ENCODE peak calls at places on chromosomes 3 and 15, in four cellular contexts. L is IMR-90, B is AG09309, Q is sigmoid colon. O is an unnamed sample.

GRCh38 chr3:184525337-184526157 is 36.0 kb upstream of the EPHB3 start:
- DNase-seq in L (no peak), B (no peak), Q (no peak), O (no peak)

GRCh38 chr3:155323063-155323666 is 29.7 kb upstream of the STRIT1 start:
- DNase-seq in L (peak; percentile 89), B (peak; percentile 66), Q (no peak), O (peak; percentile 83)

GRCh38 chr3:42424911-42425310 is 14.5 kb upstream of the LYZL4 start:
- DNase-seq in L (no peak), B (no peak), Q (no peak), O (no peak)

GRCh38 chr15:77597804-77598453 is 34.8 kb downstream of the LINGO1 start:
- DNase-seq in L (no peak), B (no peak), Q (no peak), O (no peak)

GRCh38 chr3:90007786-90008499 is 900.5 kb downstream of the EPHA3 start:
- DNase-seq in L (peak; percentile 5), B (no peak), Q (no peak), O (no peak)

GRCh38 chr3:39485547-39485946 is 18.1 kb downstream of the MOBP start:
- DNase-seq in L (no peak), B (no peak), Q (no peak), O (no peak)

GRCh38 chr3:46677096-46677702 is 16.3 kb downstream of the ALS2CL start:
- DNase-seq in L (peak; percentile 27), B (no peak), Q (peak; percentile 64), O (no peak)

GRCh38 chr3:168248383-168249047 is 152.8 kb upstream of the GOLIM4 start:
- DNase-seq in L (peak; percentile 47), B (no peak), Q (no peak), O (no peak)

GRCh38 chr3:195071916-195072820 is 198.8 kb downstream of the XXYLT1 start:
- DNase-seq in L (no peak), B (no peak), Q (peak; percentile 43), O (no peak)

GRCh38 chr3:66476852-66477381 is 23.9 kb downstream of the LRIG1 start:
- DNase-seq in L (no peak), B (no peak), Q (peak; percentile 85), O (no peak)

GRCh38 chr3:86837871-86838270 is 153.1 kb downstream of the VGLL3 start:
- DNase-seq in L (peak; percentile 27), B (no peak), Q (no peak), O (no peak)

GRCh38 chr15:70385052-70385451 is 287.3 kb upstream of the TLE3 start:
- DNase-seq in L (no peak), B (no peak), Q (no peak), O (no peak)

GRCh38 chr15:61087601-61088000 is 141.5 kb downstream of the RORA start:
- DNase-seq in L (no peak), B (no peak), Q (no peak), O (no peak)

GRCh38 chr15:67359431-67360082 is 105.0 kb downstream of the IQCH start:
- DNase-seq in L (no peak), B (no peak), Q (no peak), O (no peak)

GRCh38 chr3:187185759-187186158 is 11.5 kb upstream of the RTP1 start:
- DNase-seq in L (no peak), B (no peak), Q (no peak), O (no peak)

GRCh38 chr3:55729546-55729945 is 242.4 kb upstream of the WNT5A start:
- DNase-seq in L (no peak), B (no peak), Q (no peak), O (no peak)

GRCh38 chr3:185594073-185594472 is 8.0 kb downstream of the SENP2 start:
- DNase-seq in L (no peak), B (no peak), Q (no peak), O (no peak)

GRCh38 chr3:44555753-44556152 is 760 bp downstream of the ZKSCAN7 start:
- DNase-seq in L (peak; percentile 18), B (no peak), Q (no peak), O (no peak)

GRCh38 chr3:124174463-124174862 is 182.5 kb upstream of the ROPN1 start:
- DNase-seq in L (no peak), B (no peak), Q (no peak), O (no peak)

GRCh38 chr15:98955980-98956723 is 51.4 kb downstream of the PGPEP1L start:
- DNase-seq in L (no peak), B (no peak), Q (no peak), O (no peak)

GRCh38 chr3:132535575-132536441 is 61.3 kb upstream of the ACKR4 start:
- DNase-seq in L (peak; percentile 90), B (peak; percentile 78), Q (peak; percentile 84), O (peak; percentile 85)

GRCh38 chr3:197520311-197521276 is 35.2 kb downstream of the BDH1 start:
- DNase-seq in L (peak; percentile 80), B (no peak), Q (no peak), O (no peak)
- H3K4me3 ChIP-seq in L (no peak overlapping the region), B (no peak overlapping the region), Q (no peak overlapping the region), O (no peak overlapping the region)

GRCh38 chr3:153628591-153628990 is 466.6 kb downstream of the RAP2B start:
- DNase-seq in L (no peak), B (no peak), Q (no peak), O (no peak)

GRCh38 chr3:153624310-153625030 is 462.4 kb downstream of the RAP2B start:
- DNase-seq in L (no peak), B (no peak), Q (no peak), O (no peak)

GRCh38 chr3:153626158-153626557 is 464.1 kb downstream of the RAP2B start:
- DNase-seq in L (no peak), B (no peak), Q (no peak), O (no peak)

GRCh38 chr3:153623834-153624233 is 461.8 kb downstream of the RAP2B start:
- DNase-seq in L (no peak), B (no peak), Q (no peak), O (no peak)

DNA sequence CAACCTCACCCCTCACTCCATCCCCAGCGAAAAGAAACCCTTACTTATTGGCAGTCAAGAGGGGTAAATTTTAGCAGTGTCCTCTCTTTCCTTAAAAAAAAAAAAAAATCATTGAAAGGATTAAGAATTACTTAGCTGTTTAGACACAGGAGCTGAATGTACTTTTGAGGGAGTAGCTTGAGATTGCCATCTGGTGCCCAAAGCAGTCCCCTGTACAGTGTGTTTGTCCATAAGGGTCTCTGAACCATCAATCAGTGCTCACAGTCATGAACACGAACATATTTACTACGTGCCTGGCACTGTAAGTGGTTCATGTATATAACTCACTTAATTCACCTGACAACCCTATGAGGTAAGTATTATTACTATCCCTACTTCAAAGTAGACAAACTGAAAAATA is 463.5 kb downstream of the RAP2B start:
- DNase-seq in L (peak; percentile 1), B (no peak), Q (no peak), O (no peak)
- TF ChIP-seq CTCF in L (no peak), B (peak; percentile 26), Q (no peak), O (no peak)

DNA sequence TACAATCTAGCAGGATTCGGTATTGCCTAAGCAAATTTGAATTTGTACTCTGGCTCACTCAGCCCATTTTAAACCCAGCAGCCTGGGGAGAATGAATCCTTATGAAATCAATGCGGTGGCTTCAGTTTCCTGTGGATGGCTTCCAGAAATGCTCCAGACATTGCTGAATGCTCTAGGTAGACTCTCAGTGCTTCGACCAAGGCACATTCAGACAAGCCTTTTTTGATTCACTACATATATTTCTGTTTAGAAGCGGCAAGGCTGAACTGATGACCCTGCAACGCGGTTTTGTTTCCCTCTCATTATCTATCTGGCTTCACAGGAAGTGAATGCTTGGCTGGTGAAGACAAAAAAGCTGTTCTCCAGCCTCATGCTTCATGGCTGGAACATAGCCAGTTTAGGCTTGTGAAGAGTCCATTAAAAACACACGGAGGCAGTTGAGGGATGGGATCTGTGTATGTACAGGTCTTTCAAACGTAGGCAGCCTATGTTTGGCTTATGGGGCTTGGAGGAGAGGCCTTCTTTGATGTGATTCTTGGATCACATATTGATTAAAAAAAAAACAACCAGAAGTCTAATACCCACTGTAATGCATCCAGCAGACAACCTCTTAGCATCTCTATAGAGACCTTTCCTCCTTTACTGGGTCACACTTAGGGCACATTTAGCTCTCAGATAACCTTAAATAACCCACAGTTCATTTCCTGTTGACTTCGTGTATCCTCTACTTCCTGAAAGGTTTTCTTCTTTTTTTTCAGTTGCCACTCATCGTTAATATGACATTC is 400.2 kb upstream of the TBL1XR1 start:
- DNase-seq in L (peak; percentile 75), B (peak; percentile 79), Q (peak; percentile 84), O (peak; percentile 97)
- H3K4me3 ChIP-seq in L (no peak overlapping the region), B (no peak overlapping the region), Q (peak overlapping the region; percentile 7), O (no peak overlapping the region)

GRCh38 chr3:29137601-29138000 is 143.3 kb upstream of the RBMS3 start:
- DNase-seq in L (no peak), B (no peak), Q (no peak), O (no peak)
- TF ChIP-seq CTCF in L (no peak), B (no peak), Q (no peak), O (no peak)

GRCh38 chr3:58577269-58577821 is at the start of gene FAM107A:
- DNase-seq in L (peak; percentile 49), B (peak; percentile 40), Q (peak; percentile 79), O (peak; percentile 74)
- H3K4me3 ChIP-seq in L (no peak within 1 kb of the TSS), B (no peak within 1 kb of the TSS), Q (peak within 1 kb of the TSS; percentile 37), O (peak within 1 kb of the TSS; percentile 33)

GRCh38 chr15:62125763-62126162 is 39.3 kb downstream of the C2CD4B start:
- DNase-seq in L (peak; percentile 50), B (peak; percentile 11), Q (no peak), O (no peak)
- TF ChIP-seq CTCF in L (peak; percentile 42), B (peak; percentile 58), Q (no peak), O (peak; percentile 48)

DNA sequence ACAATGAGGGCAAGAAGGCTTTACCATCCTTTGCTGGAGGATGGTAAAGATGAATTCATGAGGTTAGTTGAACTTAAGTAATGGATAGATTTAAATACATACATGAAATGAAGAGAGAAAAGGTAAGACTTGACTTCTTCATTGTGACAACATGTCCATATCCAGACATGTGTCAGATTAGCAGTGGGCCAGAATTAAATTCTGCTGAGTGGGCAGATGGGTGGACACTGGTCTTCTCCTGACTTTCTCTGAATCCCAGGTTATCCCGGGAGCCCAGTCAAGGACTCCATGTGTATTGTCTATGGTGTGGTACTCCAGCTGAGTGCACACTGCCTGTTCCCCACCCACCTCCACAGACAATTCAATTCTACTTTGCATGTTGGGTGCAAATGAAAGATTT is 603.1 kb downstream of the NLGN1 start:
- DNase-seq in L (no peak), B (no peak), Q (no peak), O (no peak)
- H3K4me3 ChIP-seq in L (no peak overlapping the region), B (no peak overlapping the region), Q (no peak overlapping the region), O (no peak overlapping the region)

GRCh38 chr3:79390352-79390751 is 377.4 kb downstream of the ROBO1 start:
- DNase-seq in L (no peak), B (no peak), Q (no peak), O (no peak)

GRCh38 chr3:79396595-79396994 is 371.2 kb downstream of the ROBO1 start:
- DNase-seq in L (no peak), B (no peak), Q (no peak), O (no peak)

DNA sequence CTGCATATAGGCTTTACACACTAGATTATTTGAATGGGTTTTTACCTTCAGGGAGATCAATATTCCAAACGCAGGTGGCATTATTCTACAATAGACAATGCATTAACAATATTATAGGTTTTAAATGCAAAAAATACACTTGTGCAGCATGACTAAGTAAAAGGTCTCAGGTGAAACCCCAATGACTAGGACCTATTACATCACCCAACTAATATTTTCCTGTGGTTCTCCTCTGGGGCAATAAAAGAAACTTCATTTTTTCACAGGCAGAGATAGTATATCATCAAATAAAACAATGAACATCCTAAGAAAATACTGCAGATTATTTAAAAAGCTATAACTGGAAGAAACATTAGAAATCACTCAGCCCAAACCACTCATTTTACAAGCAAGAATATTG is 375.3 kb downstream of the ROBO1 start:
- DNase-seq in L (peak; percentile 4), B (no peak), Q (no peak), O (no peak)
- TF ChIP-seq CTCF in L (no peak), B (no peak), Q (no peak), O (no peak)

O was measured in astrocyte of the cerebellum.